ENCODE peak calls at places on chromosomes 1 and 21, in seven cellular contexts. One of them, this sample, is unnamed. For H3K36me3, the result is how much of the 10 kb centered on the place peaks cover.

GRCh38 chr1:88878731-88879130 is 12.6 kb downstream of the GTF2B start:
- DNase-seq in brain microvascular endothelial cell: no peak
- DNase-seq in iPS DF 6.9: no peak
- DNase-seq in left lung: no peak
- DNase-seq in left ventricle myocardium inferior: no peak
- DNase-seq in mesenchymal stem cell: no peak
- DNase-seq in mesendoderm: no peak
- DNase-seq in this sample: no peak

GRCh38 chr21:33230518-33231324 is 983 bp downstream of the IFNAR2 start:
- DNase-seq in brain microvascular endothelial cell: peak
- DNase-seq in iPS DF 6.9: no peak
- DNase-seq in left lung: peak
- DNase-seq in left ventricle myocardium inferior: peak
- DNase-seq in mesenchymal stem cell: peak
- DNase-seq in mesendoderm: peak
- DNase-seq in this sample: peak

GRCh38 chr1:27405074-27405473 is 12.7 kb downstream of the GPR3 start:
- DNase-seq in brain microvascular endothelial cell: peak
- DNase-seq in iPS DF 6.9: no peak
- DNase-seq in left lung: peak
- DNase-seq in left ventricle myocardium inferior: peak
- DNase-seq in mesenchymal stem cell: peak
- DNase-seq in mesendoderm: peak
- DNase-seq in this sample: peak

GRCh38 chr1:161432091-161432490 is 64.4 kb upstream of the CFAP126 start:
- DNase-seq in brain microvascular endothelial cell: no peak
- DNase-seq in iPS DF 6.9: no peak
- DNase-seq in left lung: no peak
- DNase-seq in left ventricle myocardium inferior: no peak
- DNase-seq in mesenchymal stem cell: no peak
- DNase-seq in mesendoderm: no peak
- DNase-seq in this sample: no peak

GRCh38 chr1:170214980-170215910 is 69.5 kb downstream of the NTMT2 start:
- DNase-seq in brain microvascular endothelial cell: no peak
- DNase-seq in iPS DF 6.9: no peak
- DNase-seq in left lung: no peak
- DNase-seq in left ventricle myocardium inferior: peak
- DNase-seq in mesenchymal stem cell: no peak
- DNase-seq in mesendoderm: no peak
- DNase-seq in this sample: peak

GRCh38 chr1:212291505-212292134 is 6.4 kb downstream of the PPP2R5A start:
- DNase-seq in brain microvascular endothelial cell: no peak
- DNase-seq in iPS DF 6.9: no peak
- DNase-seq in left lung: no peak
- DNase-seq in left ventricle myocardium inferior: no peak
- DNase-seq in mesenchymal stem cell: peak
- DNase-seq in mesendoderm: peak
- DNase-seq in this sample: no peak

GRCh38 chr1:85214654-85215053 is 13.8 kb upstream of the SYDE2 start:
- DNase-seq in brain microvascular endothelial cell: no peak
- DNase-seq in iPS DF 6.9: no peak
- DNase-seq in left lung: no peak
- DNase-seq in left ventricle myocardium inferior: no peak
- DNase-seq in mesenchymal stem cell: no peak
- DNase-seq in mesendoderm: no peak
- DNase-seq in this sample: no peak

GRCh38 chr1:67749844-67750689 is 65.1 kb downstream of the GADD45A start:
- DNase-seq in brain microvascular endothelial cell: peak
- DNase-seq in iPS DF 6.9: no peak
- DNase-seq in left lung: no peak
- DNase-seq in left ventricle myocardium inferior: no peak
- DNase-seq in mesenchymal stem cell: peak
- DNase-seq in mesendoderm: peak
- DNase-seq in this sample: no peak

GRCh38 chr1:20729990-20730689 is 2.4 kb downstream of the SH2D5 start:
- DNase-seq in brain microvascular endothelial cell: no peak
- DNase-seq in iPS DF 6.9: no peak
- DNase-seq in left lung: no peak
- DNase-seq in left ventricle myocardium inferior: no peak
- DNase-seq in mesenchymal stem cell: no peak
- DNase-seq in mesendoderm: no peak
- DNase-seq in this sample: no peak

GRCh38 chr1:109959974-109960744 is 24.4 kb upstream of the AHCYL1 start:
- DNase-seq in brain microvascular endothelial cell: peak
- DNase-seq in iPS DF 6.9: no peak
- DNase-seq in left lung: no peak
- DNase-seq in left ventricle myocardium inferior: no peak
- DNase-seq in mesenchymal stem cell: peak
- DNase-seq in mesendoderm: peak
- DNase-seq in this sample: no peak

GRCh38 chr1:119101563-119101962 is 38.9 kb downstream of the WARS2 start:
- DNase-seq in brain microvascular endothelial cell: peak
- DNase-seq in iPS DF 6.9: no peak
- DNase-seq in left lung: no peak
- DNase-seq in left ventricle myocardium inferior: no peak
- DNase-seq in mesenchymal stem cell: peak
- DNase-seq in mesendoderm: no peak
- DNase-seq in this sample: no peak

GRCh38 chr1:40872266-40872665 is 10.1 kb upstream of the CITED4 start:
- DNase-seq in brain microvascular endothelial cell: no peak
- DNase-seq in iPS DF 6.9: no peak
- DNase-seq in left lung: no peak
- DNase-seq in left ventricle myocardium inferior: no peak
- DNase-seq in mesenchymal stem cell: no peak
- DNase-seq in mesendoderm: no peak
- DNase-seq in this sample: no peak

GRCh38 chr1:58804853-58805252 is 21.0 kb upstream of the JUN start:
- DNase-seq in brain microvascular endothelial cell: no peak
- DNase-seq in iPS DF 6.9: no peak
- DNase-seq in left lung: no peak
- DNase-seq in left ventricle myocardium inferior: no peak
- DNase-seq in mesenchymal stem cell: no peak
- DNase-seq in mesendoderm: peak
- DNase-seq in this sample: no peak

GRCh38 chr1:160354388-160354985 is 11.3 kb downstream of the NCSTN start:
- DNase-seq in brain microvascular endothelial cell: peak
- DNase-seq in iPS DF 6.9: no peak
- DNase-seq in left lung: no peak
- DNase-seq in left ventricle myocardium inferior: no peak
- DNase-seq in mesenchymal stem cell: peak
- DNase-seq in mesendoderm: peak
- DNase-seq in this sample: no peak

GRCh38 chr1:160353223-160353622 is 10.0 kb downstream of the NCSTN start:
- DNase-seq in brain microvascular endothelial cell: peak
- DNase-seq in iPS DF 6.9: no peak
- DNase-seq in left lung: no peak
- DNase-seq in left ventricle myocardium inferior: no peak
- DNase-seq in mesenchymal stem cell: peak
- DNase-seq in mesendoderm: peak
- DNase-seq in this sample: no peak

GRCh38 chr1:160346953-160347352 is 3.8 kb downstream of the NCSTN start:
- DNase-seq in brain microvascular endothelial cell: no peak
- DNase-seq in iPS DF 6.9: no peak
- DNase-seq in left lung: no peak
- DNase-seq in left ventricle myocardium inferior: no peak
- DNase-seq in mesenchymal stem cell: no peak
- DNase-seq in mesendoderm: no peak
- DNase-seq in this sample: no peak

GRCh38 chr1:160352555-160352954 is 9.4 kb downstream of the NCSTN start:
- DNase-seq in brain microvascular endothelial cell: no peak
- DNase-seq in iPS DF 6.9: no peak
- DNase-seq in left lung: no peak
- DNase-seq in left ventricle myocardium inferior: no peak
- DNase-seq in mesenchymal stem cell: no peak
- DNase-seq in mesendoderm: no peak
- DNase-seq in this sample: no peak

GRCh38 chr1:160351629-160352028 is 8.4 kb downstream of the NCSTN start:
- DNase-seq in brain microvascular endothelial cell: no peak
- DNase-seq in iPS DF 6.9: no peak
- DNase-seq in left lung: no peak
- DNase-seq in left ventricle myocardium inferior: peak
- DNase-seq in mesenchymal stem cell: no peak
- DNase-seq in mesendoderm: no peak
- DNase-seq in this sample: peak
- H3K36me3 ChIP-seq in brain microvascular endothelial cell: half or more
- H3K36me3 ChIP-seq in iPS DF 6.9: under half
- H3K36me3 ChIP-seq in left lung: half or more
- H3K36me3 ChIP-seq in left ventricle myocardium inferior: half or more
- H3K36me3 ChIP-seq in mesenchymal stem cell: half or more
- H3K36me3 ChIP-seq in mesendoderm: under half
- H3K36me3 ChIP-seq in this sample: under half

DNA sequence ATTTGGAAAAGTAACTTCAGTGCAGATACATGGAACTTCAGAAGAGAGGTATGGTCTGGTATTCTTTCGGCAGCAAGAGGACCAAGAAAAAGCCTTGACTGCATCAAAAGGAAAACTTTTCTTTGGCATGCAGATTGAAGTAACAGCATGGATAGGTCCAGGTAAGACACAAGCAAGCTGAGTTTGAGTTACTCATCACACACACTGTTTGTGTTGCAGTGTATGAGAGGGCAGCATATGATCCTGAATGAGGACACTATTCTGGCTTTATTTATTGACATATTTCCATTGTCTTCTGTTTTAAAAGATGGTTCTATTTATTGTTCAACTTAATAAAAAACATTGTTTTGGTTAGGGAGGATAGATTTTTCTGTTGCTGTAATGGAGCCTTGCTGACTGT is 63.6 kb downstream of the SPEN start:
- DNase-seq in brain microvascular endothelial cell: no peak
- DNase-seq in iPS DF 6.9: no peak
- DNase-seq in left lung: no peak
- DNase-seq in left ventricle myocardium inferior: no peak
- DNase-seq in mesenchymal stem cell: no peak
- DNase-seq in mesendoderm: no peak
- DNase-seq in this sample: no peak
- H3K36me3 ChIP-seq in brain microvascular endothelial cell: under half
- H3K36me3 ChIP-seq in iPS DF 6.9: under half
- H3K36me3 ChIP-seq in left lung: under half
- H3K36me3 ChIP-seq in left ventricle myocardium inferior: half or more
- H3K36me3 ChIP-seq in mesenchymal stem cell: half or more
- H3K36me3 ChIP-seq in mesendoderm: under half
- H3K36me3 ChIP-seq in this sample: half or more

GRCh38 chr1:228224198-228225164 is 16.6 kb downstream of the OBSCN start:
- DNase-seq in brain microvascular endothelial cell: no peak
- DNase-seq in iPS DF 6.9: no peak
- DNase-seq in left lung: no peak
- DNase-seq in left ventricle myocardium inferior: no peak
- DNase-seq in mesenchymal stem cell: no peak
- DNase-seq in mesendoderm: no peak
- DNase-seq in this sample: no peak

GRCh38 chr1:228226956-228227791 is 19.3 kb downstream of the OBSCN start:
- DNase-seq in brain microvascular endothelial cell: peak
- DNase-seq in iPS DF 6.9: no peak
- DNase-seq in left lung: no peak
- DNase-seq in left ventricle myocardium inferior: no peak
- DNase-seq in mesenchymal stem cell: peak
- DNase-seq in mesendoderm: peak
- DNase-seq in this sample: peak

GRCh38 chr1:228225740-228226139 is 17.9 kb downstream of the OBSCN start:
- DNase-seq in brain microvascular endothelial cell: no peak
- DNase-seq in iPS DF 6.9: no peak
- DNase-seq in left lung: no peak
- DNase-seq in left ventricle myocardium inferior: no peak
- DNase-seq in mesenchymal stem cell: no peak
- DNase-seq in mesendoderm: no peak
- DNase-seq in this sample: no peak

GRCh38 chr1:228225165-228225710 is 17.4 kb downstream of the OBSCN start:
- DNase-seq in brain microvascular endothelial cell: no peak
- DNase-seq in iPS DF 6.9: no peak
- DNase-seq in left lung: no peak
- DNase-seq in left ventricle myocardium inferior: no peak
- DNase-seq in mesenchymal stem cell: no peak
- DNase-seq in mesendoderm: no peak
- DNase-seq in this sample: no peak

DNA sequence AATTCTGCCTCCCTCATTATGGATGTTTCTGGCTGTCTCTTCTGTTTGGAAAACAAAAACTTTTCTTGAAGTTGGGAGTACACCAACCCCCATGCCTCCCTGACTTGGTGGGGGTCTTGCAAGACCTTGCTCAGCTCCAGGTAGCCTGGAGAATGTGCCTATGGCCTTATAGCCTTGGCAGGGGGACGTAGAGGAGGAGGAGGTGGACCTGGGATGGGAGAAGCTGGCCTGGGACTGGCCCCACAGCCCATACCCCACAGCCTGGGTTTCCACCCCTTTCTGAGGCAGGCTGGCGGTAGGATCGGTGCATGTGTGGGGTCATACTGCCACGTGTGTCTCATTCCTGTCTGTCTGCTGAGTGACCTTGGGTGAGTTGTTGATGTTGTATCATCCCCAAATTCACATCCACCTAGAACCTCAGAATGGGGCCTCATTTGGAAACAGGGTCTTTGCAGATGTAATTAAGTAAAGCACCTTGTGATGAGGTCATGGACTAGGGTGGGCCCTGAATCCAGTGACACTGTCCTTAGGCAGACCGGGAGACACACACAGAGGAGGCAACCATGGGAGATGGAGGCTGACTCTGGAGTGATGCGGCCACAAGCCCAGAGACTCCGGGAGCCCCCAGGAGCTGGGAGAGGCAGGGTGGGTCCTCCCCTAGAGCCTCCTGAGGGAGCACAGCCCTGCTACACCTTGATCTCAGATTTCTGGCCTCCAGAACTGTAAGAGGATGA is 18.5 kb downstream of the OBSCN start:
- DNase-seq in brain microvascular endothelial cell: no peak
- DNase-seq in iPS DF 6.9: no peak
- DNase-seq in left lung: no peak
- DNase-seq in left ventricle myocardium inferior: no peak
- DNase-seq in mesenchymal stem cell: no peak
- DNase-seq in mesendoderm: no peak
- DNase-seq in this sample: no peak
- H3K36me3 ChIP-seq in brain microvascular endothelial cell: under half
- H3K36me3 ChIP-seq in iPS DF 6.9: under half
- H3K36me3 ChIP-seq in left lung: under half
- H3K36me3 ChIP-seq in left ventricle myocardium inferior: half or more
- H3K36me3 ChIP-seq in mesenchymal stem cell: under half
- H3K36me3 ChIP-seq in mesendoderm: under half
- H3K36me3 ChIP-seq in this sample: half or more

DNA sequence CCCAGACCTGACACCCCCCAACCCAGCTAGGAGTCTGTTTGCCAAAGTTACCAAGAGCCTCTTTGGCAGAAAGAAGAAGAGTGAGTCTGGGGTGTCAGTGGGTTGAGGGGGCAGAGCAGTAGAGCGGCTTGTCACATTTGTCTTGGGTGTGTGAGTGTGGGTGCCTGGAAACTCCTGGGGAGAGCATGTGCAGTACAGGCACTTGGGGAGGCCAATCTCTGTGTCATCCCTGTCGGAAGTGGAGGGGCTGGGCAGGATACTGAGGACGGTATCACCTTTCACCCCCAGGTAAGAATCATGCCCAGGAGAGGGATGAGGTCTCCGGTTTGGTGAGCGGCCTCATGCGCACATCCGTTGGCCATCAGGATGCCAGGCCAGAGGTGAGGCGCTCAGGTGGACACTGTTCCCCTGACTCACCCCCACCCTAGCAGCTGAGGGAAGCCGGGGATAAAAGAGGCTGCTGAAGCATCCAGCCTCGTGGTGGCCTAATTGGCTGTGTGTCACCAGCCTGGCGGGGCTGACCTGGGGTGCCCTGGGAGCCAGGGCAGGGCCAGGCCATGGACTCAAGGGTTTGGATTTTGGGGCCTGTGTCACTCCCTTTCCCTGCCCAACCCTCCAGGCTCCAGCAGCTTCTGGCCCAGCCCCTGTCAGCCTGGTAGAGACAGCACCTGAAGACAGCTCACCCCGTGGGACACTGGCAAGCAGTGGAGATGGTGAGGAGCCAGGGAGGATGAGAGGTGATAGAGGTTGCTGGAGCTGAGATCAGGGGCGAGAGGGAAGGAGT is 3.3 kb downstream of the PLK3 start:
- DNase-seq in brain microvascular endothelial cell: no peak
- DNase-seq in iPS DF 6.9: no peak
- DNase-seq in left lung: peak
- DNase-seq in left ventricle myocardium inferior: peak
- DNase-seq in mesenchymal stem cell: no peak
- DNase-seq in mesendoderm: no peak
- DNase-seq in this sample: no peak
- H3K36me3 ChIP-seq in brain microvascular endothelial cell: half or more
- H3K36me3 ChIP-seq in iPS DF 6.9: under half
- H3K36me3 ChIP-seq in left lung: half or more
- H3K36me3 ChIP-seq in left ventricle myocardium inferior: under half
- H3K36me3 ChIP-seq in mesenchymal stem cell: half or more
- H3K36me3 ChIP-seq in mesendoderm: under half
- H3K36me3 ChIP-seq in this sample: under half